ENCODE peak calls at places on chromosome 19, in seven cellular contexts. V is gastrocnemius medialis, O is astrocyte of the spinal cord, E is skeletal muscle cell, Z is heart right ventricle, D is breast epithelium, A is mammary epithelial cell. R is an unnamed sample.

GRCh38 chr19:5635427-5635826 is 12.5 kb downstream of the SAFB start:
- DNase-seq in V (no peak), O (no peak), E (no peak), Z (no peak), D (no peak), A (no peak), R (no peak)

GRCh38 chr19:31039151-31039550 is 310.1 kb downstream of the TSHZ3 start:
- DNase-seq in V (no peak), O (no peak), E (no peak), Z (no peak), D (no peak), A (no peak), R (no peak)

GRCh38 chr19:16876904-16877361 is 11.9 kb upstream of the F2RL3 start:
- DNase-seq in V (no peak), O (peak; percentile 64), E (no peak), Z (no peak), D (no peak), A (peak; percentile 81), R (no peak)

GRCh38 chr19:9407827-9408226 is 27.5 kb downstream of the ZNF266 start:
- DNase-seq in V (no peak), O (no peak), E (no peak), Z (no peak), D (no peak), A (no peak), R (no peak)

GRCh38 chr19:54208784-54209057 is 8.1 kb downstream of the RPS9 start:
- DNase-seq in V (no peak), O (no peak), E (no peak), Z (no peak), D (no peak), A (no peak), R (no peak)

GRCh38 chr19:18894254-18895037 is 1.5 kb downstream of the CERS1 start:
- DNase-seq in V (no peak), O (peak; percentile 32), E (peak; percentile 19), Z (no peak), D (no peak), A (no peak), R (no peak)

GRCh38 chr19:34474233-34474989 is 7.1 kb upstream of the WTIP start:
- DNase-seq in V (no peak), O (no peak), E (no peak), Z (no peak), D (no peak), A (no peak), R (no peak)

GRCh38 chr19:47661571-47661970 is 51.7 kb upstream of the EHD2 start:
- DNase-seq in V (peak; percentile 43), O (no peak), E (no peak), Z (no peak), D (no peak), A (no peak), R (no peak)

GRCh38 chr19:1663854-1664253 is 11.4 kb upstream of the TCF3 start:
- DNase-seq in V (no peak), O (no peak), E (no peak), Z (no peak), D (no peak), A (no peak), R (no peak)

GRCh38 chr19:53977429-53977990 is 13.9 kb upstream of the CACNG6 start:
- DNase-seq in V (peak; percentile 77), O (peak; percentile 80), E (peak; percentile 59), Z (peak; percentile 90), D (no peak), A (peak; percentile 63), R (peak; percentile 32)

GRCh38 chr19:35988824-35989223 is 6.2 kb upstream of the SDHAF1 start:
- DNase-seq in V (no peak), O (no peak), E (no peak), Z (no peak), D (no peak), A (no peak), R (no peak)

GRCh38 chr19:35986664-35987570 is 8.1 kb upstream of the SDHAF1 start:
- DNase-seq in V (no peak), O (no peak), E (no peak), Z (peak; percentile 12), D (no peak), A (no peak), R (no peak)

GRCh38 chr19:35986111-35986510 is 8.9 kb upstream of the SDHAF1 start:
- DNase-seq in V (no peak), O (no peak), E (no peak), Z (no peak), D (no peak), A (no peak), R (no peak)

GRCh38 chr19:35990771-35991730 is 3.9 kb upstream of the SDHAF1 start:
- DNase-seq in V (no peak), O (no peak), E (no peak), Z (no peak), D (no peak), A (no peak), R (no peak)

DNA sequence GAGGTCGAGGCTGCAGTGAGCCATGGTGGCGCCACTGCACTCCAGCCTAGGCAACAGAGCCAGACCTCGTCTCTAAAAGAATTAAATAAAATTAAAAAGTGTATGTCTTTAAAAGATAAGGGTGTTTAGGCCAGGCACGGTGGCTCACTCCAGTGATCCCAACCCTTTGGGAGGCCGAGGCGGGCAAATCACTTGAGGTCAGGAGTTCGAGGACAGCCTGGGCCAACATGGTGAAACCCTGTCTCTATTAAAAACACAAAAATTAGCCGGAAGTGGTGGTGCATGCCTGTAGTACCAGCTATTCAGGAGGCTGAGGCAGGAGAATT is 7.5 kb upstream of the SDHAF1 start:
- DNase-seq in V (no peak), O (no peak), E (no peak), Z (no peak), D (no peak), A (no peak), R (no peak)
- H3K4me3 ChIP-seq in V (peak overlapping the region; percentile 33), O (no peak overlapping the region), E (peak overlapping the region; percentile 38), Z (peak overlapping the region; percentile 32), D (peak overlapping the region; percentile 65), A (no peak overlapping the region), R (no peak overlapping the region)

GRCh38 chr19:49427855-49428546 is 2.8 kb downstream of the GFY start:
- DNase-seq in V (no peak), O (no peak), E (no peak), Z (no peak), D (no peak), A (peak; percentile 14), R (no peak)
- H3K4me3 ChIP-seq in V (no peak overlapping the region), O (no peak overlapping the region), E (no peak overlapping the region), Z (no peak overlapping the region), D (peak overlapping the region; percentile 63), A (no peak overlapping the region), R (no peak overlapping the region)

DNA sequence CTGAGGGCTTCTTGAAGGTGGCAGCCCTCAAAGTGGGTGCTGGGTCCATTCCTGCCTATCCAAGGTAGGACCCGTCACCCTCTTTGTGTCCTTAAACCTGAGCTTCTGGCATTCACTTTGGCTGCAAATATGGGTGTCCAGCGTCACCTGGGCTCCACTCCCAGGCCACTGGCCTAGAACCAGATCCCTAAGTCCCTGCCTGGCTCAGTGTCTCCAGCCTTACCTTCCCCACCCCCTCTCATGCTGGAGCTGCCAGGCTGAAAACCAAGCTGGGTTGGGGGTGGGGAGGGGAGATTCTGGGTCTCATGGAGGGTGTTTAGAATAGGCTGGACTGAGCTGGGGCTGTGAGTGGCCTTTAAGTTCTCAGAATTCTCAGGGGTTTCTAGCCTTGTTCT is 12.4 kb downstream of the PDE4A start:
- DNase-seq in V (peak; percentile 95), O (no peak), E (no peak), Z (no peak), D (no peak), A (no peak), R (no peak)
- H3K4me3 ChIP-seq in V (peak overlapping the region; percentile 65), O (no peak overlapping the region), E (peak overlapping the region; percentile 58), Z (peak overlapping the region; percentile 67), D (peak overlapping the region; percentile 79), A (no peak overlapping the region), R (no peak overlapping the region)

DNA sequence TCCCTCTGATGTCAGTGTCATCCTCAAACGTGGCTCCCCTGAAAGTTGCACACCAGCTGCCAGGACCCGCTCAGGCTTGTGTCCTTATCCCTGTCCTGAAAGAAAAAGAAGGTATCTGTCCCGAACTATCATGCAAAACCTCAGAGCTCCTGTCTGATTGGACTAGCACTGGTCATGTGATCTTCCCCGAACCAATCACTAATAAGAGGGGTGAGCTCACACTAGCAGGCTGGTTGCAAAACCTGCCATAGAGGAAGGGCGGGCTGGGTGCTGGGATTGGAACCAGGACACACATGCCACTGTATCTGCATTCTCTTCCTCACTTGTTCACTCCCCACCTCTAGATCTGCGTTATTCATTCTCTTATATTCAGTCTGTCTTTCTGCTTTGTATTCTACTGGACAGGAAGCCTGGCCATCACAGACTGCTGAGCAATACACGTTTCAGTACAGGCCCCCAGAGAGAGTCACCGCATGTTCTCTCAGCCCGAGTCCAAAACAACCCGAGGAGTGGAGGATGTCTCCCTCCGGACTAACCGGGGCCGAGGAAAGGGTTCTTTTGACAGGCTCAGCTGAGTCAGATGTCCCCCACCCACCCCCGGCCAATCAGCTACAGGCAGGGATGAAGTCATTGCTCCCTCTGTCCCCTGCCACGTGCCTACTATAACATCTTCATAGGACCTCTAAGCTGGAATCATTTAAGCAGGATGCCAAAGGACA is 97.7 kb downstream of the SIPA1L3 start:
- DNase-seq in V (peak; percentile 82), O (peak; percentile 97), E (peak; percentile 93), Z (peak; percentile 90), D (peak; percentile 82), A (peak; percentile 95), R (peak; percentile 87)
- H3K4me3 ChIP-seq in V (peak overlapping the region; percentile 45), O (peak overlapping the region; percentile 33), E (peak overlapping the region; percentile 40), Z (peak overlapping the region; percentile 53), D (peak overlapping the region; percentile 59), A (peak overlapping the region; percentile 24), R (peak overlapping the region; percentile 44)

DNA sequence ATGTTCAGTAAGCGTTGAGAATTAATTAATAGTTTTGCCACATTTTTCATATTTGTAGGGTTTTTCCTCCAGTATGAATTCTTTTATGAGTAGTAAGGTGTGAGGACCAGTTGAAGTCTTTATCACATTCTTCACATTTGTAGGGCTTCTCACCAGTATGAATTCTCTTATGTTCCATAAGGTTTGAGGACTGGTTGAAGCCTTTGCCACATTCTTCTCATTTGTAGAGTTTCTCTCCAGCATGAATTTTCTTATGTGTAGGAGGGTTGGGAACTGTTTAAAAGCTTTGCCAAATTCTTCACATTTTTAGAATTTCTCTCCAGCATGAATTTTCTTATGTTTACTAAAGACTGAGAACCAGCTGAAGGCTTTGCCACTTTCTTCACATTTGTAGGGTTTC is 40.3 kb downstream of the ZNF208 start:
- DNase-seq in V (no peak), O (no peak), E (no peak), Z (no peak), D (no peak), A (no peak), R (no peak)
- H3K4me3 ChIP-seq in V (no peak overlapping the region), O (no peak overlapping the region), E (no peak overlapping the region), Z (no peak overlapping the region), D (no peak overlapping the region), A (no peak overlapping the region), R (no peak overlapping the region)

DNA sequence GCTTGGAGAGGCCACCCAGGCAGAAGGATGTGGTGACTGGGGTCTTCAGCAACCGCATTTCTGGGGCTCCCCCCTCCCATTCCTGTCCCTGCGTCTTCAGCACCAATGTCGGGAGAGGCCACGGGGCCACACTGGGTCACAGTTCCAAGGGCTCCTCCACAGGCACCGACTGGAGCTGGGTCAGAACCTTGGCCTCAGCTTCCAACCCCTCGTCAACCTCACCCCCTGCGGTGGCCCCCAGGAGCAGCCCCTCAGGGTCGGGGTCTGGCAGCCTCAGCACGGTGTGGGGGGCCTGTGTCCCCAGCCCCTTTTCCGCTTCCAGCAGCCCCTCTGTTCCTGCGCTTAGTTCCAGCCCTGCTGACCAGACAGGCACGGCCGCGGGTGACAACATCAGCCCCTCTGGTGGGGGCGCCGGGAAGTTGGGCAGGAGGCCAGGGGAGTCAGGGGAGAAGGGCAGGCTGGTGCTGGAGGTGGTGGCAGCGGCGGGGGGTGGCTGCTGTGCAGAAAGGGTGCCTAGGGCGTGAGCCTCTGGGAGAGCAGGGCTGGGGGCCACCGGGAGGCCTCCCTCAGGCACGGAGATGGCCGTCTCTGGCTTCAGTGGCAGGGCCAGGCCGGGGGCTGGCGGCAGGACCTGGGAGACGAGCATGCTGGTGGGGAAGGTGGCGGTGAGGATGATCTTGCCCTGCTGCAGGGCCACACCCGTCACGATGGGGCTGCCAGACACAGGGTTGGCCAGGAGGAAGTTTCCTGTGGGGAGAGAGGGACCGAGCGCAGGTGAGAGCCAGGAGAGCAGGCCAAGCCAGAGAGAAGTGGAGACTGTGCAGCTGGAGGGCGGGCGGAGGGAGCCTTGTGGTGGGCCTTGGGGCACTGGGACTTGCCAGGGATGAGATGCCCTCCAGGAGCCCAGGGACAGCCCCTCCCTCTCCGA is 3.4 kb downstream of the SIX5 start:
- DNase-seq in V (no peak), O (no peak), E (no peak), Z (peak; percentile 39), D (no peak), A (no peak), R (no peak)
- H3K4me3 ChIP-seq in V (no peak overlapping the region), O (no peak overlapping the region), E (no peak overlapping the region), Z (peak overlapping the region; percentile 30), D (peak overlapping the region; percentile 94), A (no peak overlapping the region), R (no peak overlapping the region)

R was measured in LNCaP clone FGC.